ENCODE peak calls at places on chromosomes 6 and 20, in seven cellular contexts. N, V, K, T, J, D and F are unnamed samples.

GRCh38 chr6:24994812-24995211 is 59.1 kb upstream of the RIPOR2 start:
- DNase-seq in T (peak; percentile 13), N (no peak), K (no peak), J (no peak), D (no peak), V (no peak), F (no peak)

GRCh38 chr6:20404641-20405032 is 3.0 kb downstream of the E2F3 start:
- DNase-seq in T (peak; percentile 68), N (peak; percentile 77), D (peak; percentile 87), V (peak; percentile 65), J (peak; percentile 21), K (peak; percentile 88), F (peak; percentile 37)

GRCh38 chr6:12371641-12372146 is 81.5 kb downstream of the EDN1 start:
- DNase-seq in T (no peak), D (no peak), K (peak; percentile 28), J (no peak), N (no peak), V (no peak), F (no peak)

GRCh38 chr20:49543858-49544437 is 24.0 kb downstream of the PTGIS start:
- DNase-seq in J (no peak), T (no peak), N (no peak), D (no peak), V (no peak), K (no peak), F (no peak)

GRCh38 chr6:37007340-37008043 is 2.0 kb downstream of the FGD2 start:
- DNase-seq in D (no peak), V (no peak), J (no peak), N (no peak), K (no peak), T (no peak), F (peak; percentile 53)

GRCh38 chr6:1604347-1604990 is 5.2 kb upstream of the FOXC1 start:
- DNase-seq in N (peak; percentile 64), K (no peak), T (peak; percentile 22), D (peak; percentile 58), J (peak; percentile 69), V (peak; percentile 91), F (peak; percentile 90)

GRCh38 chr6:41306187-41306854 is 19.8 kb upstream of the TREM1 start:
- DNase-seq in J (peak; percentile 57), T (peak; percentile 29), D (peak; percentile 70), N (peak; percentile 55), V (no peak), K (peak; percentile 53), F (peak; percentile 69)

GRCh38 chr6:81241126-81241525 is 511.4 kb downstream of the TENT5A start:
- DNase-seq in N (no peak), V (no peak), T (peak; percentile 94), D (no peak), K (peak; percentile 20), J (no peak), F (no peak)

GRCh38 chr20:33788351-33789049 is 22.6 kb upstream of the CHMP4B start:
- DNase-seq in K (no peak), D (no peak), N (no peak), J (peak; percentile 45), V (no peak), T (no peak), F (no peak)

GRCh38 chr6:132070356-132070755 is 119.2 kb upstream of the CCN2 start:
- DNase-seq in J (no peak), D (no peak), K (peak; percentile 52), V (no peak), N (no peak), T (no peak), F (no peak)

GRCh38 chr6:19731286-19731685 is 105.9 kb upstream of the ID4 start:
- DNase-seq in T (peak; percentile 94), D (no peak), K (peak; percentile 40), V (no peak), J (no peak), N (peak; percentile 89), F (no peak)

GRCh38 chr6:113694278-113695077 is 162.7 kb upstream of the MARCKS start:
- DNase-seq in T (peak; percentile 76), J (peak; percentile 24), K (peak; percentile 54), V (no peak), N (peak; percentile 49), D (no peak), F (no peak)

GRCh38 chr20:38173237-38174156 is 8.4 kb upstream of the TGM2 start:
- DNase-seq in D (no peak), K (peak; percentile 96), J (no peak), T (peak; percentile 88), N (peak; percentile 85), V (no peak), F (no peak)

GRCh38 chr6:11263185-11263817 is 30.8 kb upstream of the NEDD9 start:
- DNase-seq in T (peak; percentile 87), V (no peak), D (no peak), J (peak; percentile 74), N (peak; percentile 91), K (peak; percentile 88), F (peak; percentile 46)

GRCh38 chr6:21393426-21394165 is 200.0 kb upstream of the SOX4 start:
- DNase-seq in T (no peak), V (no peak), N (no peak), D (no peak), K (no peak), J (no peak), F (no peak)

GRCh38 chr6:124881898-124882579 is 80.2 kb upstream of the RNF217 start:
- DNase-seq in K (peak; percentile 70), N (peak; percentile 75), T (peak; percentile 79), V (peak; percentile 50), D (no peak), J (no peak), F (no peak)

GRCh38 chr6:157094038-157094437 is 229.3 kb downstream of the TMEM242 start:
- DNase-seq in T (no peak), V (no peak), J (no peak), D (peak; percentile 26), K (no peak), N (no peak), F (no peak)